ENCODE peak calls at places on chromosomes 2 and 18, in ten cellular contexts. F is aorta; O is body of pancreas; C is psoas muscle; V is heart left ventricle; H is SJSA1; Z is CD4-positive, alpha-beta memory T cell; U is colonic mucosa; M is lung; N is PC-3. B is an unnamed sample. For H3K9me3, the result is how much of the 10 kb centered on the place peaks cover.

GRCh38 chr2:240478346-240479110 is 43.1 kb downstream of the GPC1 start:
- DNase-seq in C (no peak), V (peak), U (peak), Z (no peak), O (no peak), M (peak), H (no peak), N (no peak), F (peak), B (no peak)

GRCh38 chr18:67818432-67818831 is 301.9 kb upstream of the DSEL start:
- DNase-seq in N (no peak), V (no peak), U (no peak), M (no peak), F (no peak), H (no peak), Z (no peak), C (no peak), O (no peak), B (no peak)

GRCh38 chr2:209600257-209601180 is 171.1 kb upstream of the UNC80 start:
- DNase-seq in U (no peak), C (no peak), F (no peak), M (no peak), O (no peak), N (no peak), H (no peak), Z (no peak), V (no peak), B (no peak)

GRCh38 chr2:220334210-220334609 is 706.8 kb downstream of the SLC4A3 start:
- DNase-seq in C (no peak), M (no peak), F (no peak), O (no peak), H (no peak), U (no peak), V (no peak), Z (no peak), N (peak), B (no peak)

GRCh38 chr2:212961255-212961654 is 190.2 kb downstream of the IKZF2 start:
- DNase-seq in F (no peak), Z (no peak), M (no peak), O (no peak), N (no peak), U (no peak), C (no peak), V (no peak), H (no peak), B (no peak)

GRCh38 chr2:20391951-20392699 is 41.5 kb upstream of the PUM2 start:
- DNase-seq in Z (no peak), M (no peak), N (peak), F (no peak), U (no peak), O (no peak), V (no peak), H (peak), C (no peak), B (no peak)

GRCh38 chr2:43001787-43002468 is 209.5 kb upstream of the HAAO start:
- DNase-seq in O (no peak), U (no peak), M (no peak), Z (no peak), N (no peak), V (no peak), C (no peak), F (no peak), H (no peak), B (no peak)

GRCh38 chr2:64453710-64454315 is at the start of gene LGALSL:
- DNase-seq in C (peak), Z (peak), N (peak), F (peak), M (peak), O (peak), V (peak), H (peak), U (peak), B (peak)

GRCh38 chr2:40248294-40248693 is 203.6 kb downstream of the SLC8A1 start:
- DNase-seq in V (no peak), C (no peak), N (no peak), Z (no peak), H (no peak), O (no peak), F (no peak), U (no peak), M (no peak), B (no peak)

GRCh38 chr2:203396667-203397066 is 68.5 kb downstream of the ABI2 start:
- DNase-seq in U (no peak), N (no peak), O (no peak), F (no peak), M (no peak), H (no peak), V (no peak), Z (no peak), C (no peak), B (no peak)

GRCh38 chr2:231200805-231201474 is 2.5 kb downstream of the ARMC9 start:
- DNase-seq in N (peak), H (peak), O (no peak), M (no peak), U (no peak), F (no peak), C (no peak), V (no peak), Z (no peak), B (no peak)

GRCh38 chr2:215060851-215061541 is 77.4 kb downstream of the ABCA12 start:
- DNase-seq in C (no peak), V (peak), M (no peak), F (no peak), U (no peak), H (no peak), N (no peak), O (no peak), Z (no peak), B (no peak)

GRCh38 chr18:76721207-76721996 is 101.0 kb upstream of the ZNF236 start:
- DNase-seq in H (peak), V (no peak), M (no peak), Z (peak), N (no peak), C (no peak), U (no peak), O (no peak), F (no peak), B (peak)

GRCh38 chr2:219442206-219443015 is 7.8 kb downstream of the SPEG start:
- DNase-seq in N (no peak), M (no peak), F (no peak), H (no peak), U (no peak), Z (no peak), V (no peak), C (peak), O (no peak), B (no peak)

GRCh38 chr18:47115205-47115604 is 35.1 kb downstream of the HDHD2 start:
- DNase-seq in V (no peak), H (no peak), N (no peak), C (no peak), F (no peak), U (no peak), Z (no peak), M (no peak), O (no peak), B (no peak)

GRCh38 chr2:166242309-166242708 is 114.5 kb upstream of the SCN1A start:
- DNase-seq in F (no peak), M (no peak), V (no peak), C (no peak), U (no peak), Z (no peak), O (no peak), H (no peak), N (no peak), B (no peak)

GRCh38 chr2:112032615-112033457 is 22.2 kb upstream of the TMEM87B start:
- DNase-seq in O (peak), U (peak), H (no peak), Z (no peak), V (peak), C (no peak), F (no peak), M (peak), N (peak), B (no peak)

GRCh38 chr18:22703883-22704626 is 229.1 kb upstream of the RBBP8 start:
- DNase-seq in U (peak), C (no peak), H (no peak), Z (peak), O (peak), M (no peak), N (peak), V (peak), F (no peak), B (no peak)

GRCh38 chr2:224910535-224910934 is 131.7 kb downstream of the DOCK10 start:
- DNase-seq in N (no peak), U (no peak), F (no peak), H (no peak), V (no peak), M (no peak), O (no peak), C (no peak), Z (no peak), B (no peak)

GRCh38 chr2:128736689-128737545 is 418.2 kb upstream of the HS6ST1 start:
- DNase-seq in O (peak), M (peak), C (peak), F (peak), Z (no peak), N (peak), V (peak), H (peak), U (peak), B (peak)

GRCh38 chr2:23287250-23287704 is 97.7 kb upstream of the KLHL29 start:
- DNase-seq in O (no peak), N (no peak), F (no peak), C (no peak), Z (no peak), V (no peak), U (no peak), M (no peak), H (no peak), B (no peak)

GRCh38 chr2:11777886-11778415 is 31.5 kb downstream of the LPIN1 start:
- DNase-seq in Z (no peak), F (no peak), U (no peak), M (no peak), C (no peak), H (no peak), V (no peak), O (no peak), N (no peak), B (no peak)

GRCh38 chr2:218357194-218358177 is 829 bp downstream of the CATIP start:
- DNase-seq in M (no peak), V (no peak), N (no peak), Z (no peak), C (no peak), H (no peak), O (no peak), F (no peak), U (no peak), B (no peak)

GRCh38 chr2:37833420-37833819 is 91.7 kb upstream of the RMDN2 start:
- DNase-seq in F (no peak), C (no peak), U (no peak), O (no peak), H (peak), V (no peak), Z (no peak), M (no peak), N (no peak), B (no peak)

GRCh38 chr2:124325667-124326425 is 300.8 kb downstream of the CNTNAP5 start:
- DNase-seq in Z (no peak), N (no peak), V (no peak), U (no peak), M (no peak), F (no peak), H (no peak), C (no peak), O (no peak), B (no peak)

GRCh38 chr2:112493858-112494648 is 12.1 kb downstream of the TTL start:
- DNase-seq in O (no peak), U (peak), V (peak), C (no peak), M (no peak), F (no peak), N (peak), Z (no peak), H (no peak), B (no peak)

GRCh38 chr18:23580677-23581367 is 5.5 kb downstream of the NPC1 start:
- DNase-seq in V (no peak), C (no peak), N (no peak), O (no peak), F (no peak), M (no peak), U (peak), H (peak), Z (no peak), B (no peak)

GRCh38 chr18:21853020-21853419 is 112.4 kb downstream of the MIB1 start:
- DNase-seq in F (no peak), Z (no peak), M (no peak), N (no peak), C (no peak), H (no peak), O (no peak), U (no peak), V (no peak), B (no peak)

GRCh38 chr2:219131327-219131726 is 29.3 kb downstream of the NHEJ1 start:
- DNase-seq in N (peak), H (no peak), U (no peak), O (no peak), C (no peak), V (no peak), M (no peak), F (no peak), Z (no peak), B (no peak)

GRCh38 chr2:202051499-202052161 is 18.0 kb downstream of the FZD7 start:
- DNase-seq in M (no peak), C (no peak), V (no peak), O (no peak), F (no peak), Z (no peak), U (no peak), N (no peak), H (no peak), B (no peak)

GRCh38 chr18:59718108-59719057 is 21.2 kb upstream of the CCBE1 start:
- DNase-seq in M (no peak), O (no peak), F (no peak), H (peak), C (no peak), V (no peak), Z (no peak), N (peak), U (no peak), B (no peak)

GRCh38 chr2:37656512-37657423 is 14.7 kb downstream of the CDC42EP3 start:
- DNase-seq in H (peak), F (no peak), U (no peak), C (no peak), V (peak), Z (no peak), N (no peak), O (no peak), M (no peak), B (no peak)

GRCh38 chr2:1134629-1135028 is 184.0 kb downstream of the SNTG2 start:
- DNase-seq in H (no peak), V (no peak), N (no peak), O (no peak), Z (no peak), M (no peak), C (no peak), F (no peak), U (no peak), B (no peak)

GRCh38 chr2:170086117-170086688 is 91.7 kb upstream of the MYO3B start:
- DNase-seq in M (no peak), H (no peak), V (no peak), F (no peak), O (no peak), Z (no peak), U (no peak), C (no peak), N (no peak), B (no peak)

GRCh38 chr2:40259900-40260299 is 192.0 kb downstream of the SLC8A1 start:
- DNase-seq in M (no peak), Z (no peak), H (no peak), F (no peak), U (no peak), V (no peak), N (no peak), C (no peak), O (no peak), B (no peak)

GRCh38 chr2:196059491-196059960 is 9.1 kb downstream of the DNAH7 start:
- DNase-seq in M (no peak), N (no peak), F (no peak), Z (no peak), U (no peak), O (peak), H (no peak), C (no peak), V (no peak), B (no peak)

GRCh38 chr2:192051533-192051932 is 143.2 kb downstream of the TMEFF2 start:
- DNase-seq in C (no peak), V (no peak), O (no peak), U (no peak), Z (no peak), N (no peak), F (no peak), M (no peak), H (no peak), B (no peak)

GRCh38 chr2:186733414-186733813 is 39.6 kb downstream of the FAM171B start:
- DNase-seq in O (no peak), H (no peak), M (no peak), V (no peak), Z (no peak), C (no peak), F (no peak), N (no peak), U (no peak), B (no peak)
- H3K9me3 ChIP-seq in O (under half), H (under half), M (under half), V (under half), Z (under half), C (under half), F (under half), N (under half), U (under half), B (under half)

GRCh38 chr2:74004212-74005182 is 19.8 kb downstream of the TET3 start:
- DNase-seq in N (no peak), C (no peak), H (no peak), Z (no peak), F (no peak), V (no peak), U (no peak), M (no peak), O (no peak), B (no peak)
- H3K9me3 ChIP-seq in N (under half), C (under half), H (under half), Z (under half), F (under half), V (under half), U (under half), M (under half), O (under half), B (under half)

DNA sequence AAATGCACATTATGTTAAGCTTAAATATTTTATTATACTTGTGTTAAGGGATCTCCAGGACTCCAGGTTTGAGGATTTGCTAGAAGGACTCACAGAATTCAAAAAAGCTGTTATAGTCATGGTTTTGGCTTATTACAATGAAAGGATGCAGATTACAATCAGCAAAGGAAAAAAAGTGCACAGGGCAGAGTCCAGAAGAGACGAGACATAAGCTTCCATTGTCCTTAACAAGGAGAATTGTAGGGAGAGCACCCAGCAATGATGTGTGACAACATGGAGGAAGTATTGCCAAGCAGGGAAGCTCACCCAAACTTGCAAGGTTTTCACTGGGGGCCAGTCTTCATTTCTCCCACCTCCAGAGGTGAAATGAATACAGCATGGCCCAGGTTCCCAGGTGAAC is 12.8 kb upstream of the MYO5B start:
- DNase-seq in O (no peak), H (no peak), V (no peak), M (no peak), U (no peak), F (no peak), C (no peak), N (no peak), Z (no peak), B (no peak)
- H3K9me3 ChIP-seq in O (under half), H (under half), V (under half), M (under half), U (under half), F (under half), C (under half), N (under half), Z (under half), B (under half)

DNA sequence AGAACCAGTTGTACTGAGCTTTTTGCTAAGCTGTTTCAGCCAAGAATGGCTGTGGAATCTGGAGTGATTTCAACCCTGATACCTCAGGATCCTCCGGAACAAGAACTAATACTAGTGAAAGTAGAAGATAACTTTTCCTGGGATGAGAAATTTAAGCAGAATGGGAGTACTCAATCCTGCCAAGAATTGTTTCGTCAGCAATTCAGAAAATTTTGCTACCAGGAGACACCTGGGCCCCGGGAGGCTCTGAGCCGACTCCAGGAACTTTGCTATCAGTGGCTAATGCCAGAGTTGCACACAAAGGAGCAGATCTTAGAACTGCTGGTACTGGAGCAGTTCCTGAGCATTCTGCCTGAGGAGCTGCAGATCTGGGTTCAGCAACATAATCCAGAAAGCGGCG is 1.6 kb downstream of the ZNF397 start:
- DNase-seq in C (no peak), O (no peak), N (no peak), Z (no peak), F (no peak), M (no peak), V (no peak), H (no peak), U (no peak), B (no peak)
- H3K9me3 ChIP-seq in C (under half), O (under half), N (under half), Z (under half), F (under half), M (under half), V (under half), H (under half), U (under half), B (under half)

B was measured in T-helper 17 cell.